ENCODE peak calls at places on chromosomes 5 and 9, in four cellular contexts. W is hepatocyte, R is thoracic aorta, F is ovary. N is an unnamed sample. For H3K4me1, the result is how much of the 10 kb centered on the place peaks cover.

GRCh38 chr5:83482961-83483360 is 11.4 kb downstream of the VCAN start:
- DNase-seq in W (no peak), R (no peak), F (no peak), N (no peak)

GRCh38 chr5:116507941-116508655 is 66.5 kb downstream of the SEMA6A start:
- DNase-seq in W (no peak), R (no peak), F (no peak), N (no peak)

GRCh38 chr9:4269872-4270271 is 30.0 kb downstream of the GLIS3 start:
- DNase-seq in W (no peak), R (no peak), F (no peak), N (no peak)

GRCh38 chr5:52560366-52560765 is 227.3 kb upstream of the ITGA1 start:
- DNase-seq in W (peak), R (no peak), F (no peak), N (no peak)

GRCh38 chr9:12544700-12545099 is 148.5 kb upstream of the TYRP1 start:
- DNase-seq in W (no peak), R (no peak), F (no peak), N (no peak)

GRCh38 chr5:72109625-72110024 is 2.4 kb downstream of the MAP1B start:
- DNase-seq in W (peak), R (no peak), F (no peak), N (peak)

GRCh38 chr9:136105398-136106135 is 10.5 kb upstream of the NACC2 start:
- DNase-seq in W (no peak), R (no peak), F (no peak), N (peak)

GRCh38 chr9:27124151-27124550 is 15.1 kb downstream of the TEK start:
- DNase-seq in W (no peak), R (no peak), F (no peak), N (no peak)

GRCh38 chr5:6542421-6543345 is 90.2 kb downstream of the NSUN2 start:
- DNase-seq in W (no peak), R (no peak), F (no peak), N (no peak)

GRCh38 chr9:91207889-91208651 is 153.6 kb downstream of the AUH start:
- DNase-seq in W (no peak), R (no peak), F (no peak), N (no peak)

GRCh38 chr9:19922476-19923118 is 133.8 kb upstream of the SLC24A2 start:
- DNase-seq in W (peak), R (no peak), F (peak), N (no peak)
- TF ChIP-seq CTCF in W (peak), R (no peak), F (no peak), N (peak)

DNA sequence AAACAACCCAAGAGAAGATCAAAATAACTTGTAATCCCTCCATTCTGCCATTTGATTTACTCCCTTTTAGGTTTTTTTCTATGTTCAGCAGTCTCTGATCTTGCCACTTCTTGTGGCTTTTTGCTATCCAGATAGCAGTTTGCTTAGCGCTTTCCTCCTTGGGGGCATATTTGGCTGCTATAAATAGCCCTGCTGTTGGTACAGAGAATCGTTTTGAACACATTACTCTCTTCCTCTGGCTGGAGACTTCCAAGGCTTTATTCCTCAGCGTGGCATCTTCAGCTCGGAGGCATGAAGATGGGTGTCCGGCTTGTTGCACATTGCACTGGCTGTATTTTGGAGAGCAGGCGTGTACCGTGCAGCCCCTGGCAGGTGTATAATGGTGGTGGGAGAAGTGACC is 38.6 kb downstream of the HMCN2 start:
- DNase-seq in W (no peak), R (no peak), F (no peak), N (no peak)
- H3K4me1 ChIP-seq in W (under half), R (under half), F (under half), N (half or more)

DNA sequence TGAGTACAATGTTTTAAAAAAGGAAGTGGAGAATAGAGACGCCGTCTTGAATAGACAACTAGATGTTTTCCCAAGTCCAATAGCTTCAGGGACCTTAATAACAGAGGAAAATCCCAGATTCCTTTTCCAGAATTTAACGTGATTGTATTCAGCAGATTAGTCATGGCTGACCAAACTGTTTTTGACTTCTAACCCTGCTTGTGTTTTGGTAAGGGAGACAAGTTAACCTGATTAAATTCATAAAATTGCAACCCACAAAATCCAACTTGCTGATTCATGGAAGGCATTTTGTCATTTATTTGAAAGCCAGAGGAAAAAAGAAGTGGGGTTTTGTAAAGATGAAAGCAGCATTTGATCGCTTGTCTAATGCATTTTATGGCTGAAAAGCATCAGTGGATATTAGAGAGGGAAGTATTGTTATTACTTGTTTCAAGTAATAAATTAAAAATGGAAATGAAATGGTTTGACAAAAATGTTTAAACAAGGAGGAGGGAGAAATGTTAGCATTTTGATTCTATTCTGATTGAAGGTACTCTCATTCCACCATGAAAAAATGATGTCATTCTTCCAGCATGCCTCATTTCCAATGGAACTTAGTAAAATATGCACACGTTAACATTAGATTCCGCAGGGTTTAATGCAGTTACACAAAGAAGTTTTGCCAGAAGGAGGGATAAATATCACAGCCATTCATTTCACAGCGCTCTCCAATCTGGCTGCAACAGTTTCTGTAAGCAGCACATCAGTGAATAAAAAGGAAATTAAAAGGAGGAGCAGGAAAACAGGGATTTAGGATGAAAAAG is 314.6 kb downstream of the PRR16 start:
- DNase-seq in W (no peak), R (no peak), F (no peak), N (no peak)
- TF ChIP-seq CTCF in W (no peak), R (no peak), F (no peak), N (no peak)

DNA sequence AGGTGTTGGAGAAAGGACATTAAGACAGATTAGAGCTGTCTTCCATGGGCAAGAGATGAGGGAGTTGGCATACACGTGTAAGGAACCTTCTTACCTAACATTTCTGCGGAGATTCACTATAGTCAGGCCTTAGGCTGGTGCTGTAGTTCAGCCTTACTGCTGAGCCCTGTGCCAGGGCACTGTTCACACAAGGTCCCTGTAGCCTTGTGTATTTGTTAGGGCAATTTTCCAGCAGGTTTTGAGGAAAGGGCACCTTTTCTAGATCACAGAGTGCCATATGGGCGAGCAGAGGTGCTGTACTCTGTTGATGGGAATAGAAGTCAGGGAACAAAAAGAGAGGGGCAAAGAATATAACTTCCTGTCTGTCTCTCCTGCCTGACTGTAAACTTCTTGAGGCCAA is 15.6 kb downstream of the PALM2AKAP2 start:
- DNase-seq in W (no peak), R (no peak), F (no peak), N (no peak)
- H3K4me1 ChIP-seq in W (under half), R (half or more), F (under half), N (half or more)

GRCh38 chr9:117249799-117250198 is 165.1 kb downstream of the ASTN2 start:
- DNase-seq in W (no peak), R (no peak), F (no peak), N (no peak)

GRCh38 chr9:117245225-117245624 is 169.6 kb downstream of the ASTN2 start:
- DNase-seq in W (no peak), R (no peak), F (no peak), N (no peak)

GRCh38 chr9:117253256-117253655 is 161.6 kb downstream of the ASTN2 start:
- DNase-seq in W (no peak), R (no peak), F (no peak), N (no peak)

GRCh38 chr9:117250610-117251215 is 164.1 kb downstream of the ASTN2 start:
- DNase-seq in W (no peak), R (no peak), F (no peak), N (no peak)

GRCh38 chr9:117247271-117247670 is 167.6 kb downstream of the ASTN2 start:
- DNase-seq in W (peak), R (no peak), F (no peak), N (no peak)
- TF ChIP-seq CTCF in W (peak), R (peak), F (no peak), N (peak)

DNA sequence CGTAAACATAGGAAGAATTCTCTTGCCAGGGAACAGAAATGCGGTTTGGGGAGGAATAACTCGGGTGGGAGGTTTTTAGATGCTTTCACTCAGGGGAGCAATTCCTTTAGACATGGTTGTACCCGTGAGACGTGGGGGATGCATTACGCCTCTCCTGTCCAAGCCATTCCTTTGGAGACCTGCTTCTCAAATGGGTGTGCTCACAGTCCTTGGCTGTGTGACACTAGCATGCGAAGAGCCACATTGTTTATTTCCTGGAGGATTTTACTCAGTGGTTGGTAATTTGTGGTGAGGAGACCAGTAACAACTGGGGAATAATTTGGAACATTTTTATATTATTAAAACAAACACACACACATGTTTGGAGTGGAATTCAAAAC is 18.5 kb downstream of the COL15A1 start:
- DNase-seq in W (no peak), R (no peak), F (no peak), N (peak)
- H3K4me1 ChIP-seq in W (under half), R (under half), F (under half), N (under half)

GRCh38 chr9:107486674-107487520 is 2.7 kb downstream of the KLF4 start:
- DNase-seq in W (no peak), R (no peak), F (peak), N (no peak)

GRCh38 chr9:107488400-107489143 is 997 bp downstream of the KLF4 start:
- DNase-seq in W (peak), R (peak), F (peak), N (peak)

GRCh38 chr9:107489144-107489673 is 360 bp downstream of the KLF4 start:
- DNase-seq in W (no peak), R (no peak), F (no peak), N (no peak)

GRCh38 chr9:107489687-107490605 is at the start of gene KLF4:
- DNase-seq in W (peak), R (peak), F (peak), N (peak)

DNA sequence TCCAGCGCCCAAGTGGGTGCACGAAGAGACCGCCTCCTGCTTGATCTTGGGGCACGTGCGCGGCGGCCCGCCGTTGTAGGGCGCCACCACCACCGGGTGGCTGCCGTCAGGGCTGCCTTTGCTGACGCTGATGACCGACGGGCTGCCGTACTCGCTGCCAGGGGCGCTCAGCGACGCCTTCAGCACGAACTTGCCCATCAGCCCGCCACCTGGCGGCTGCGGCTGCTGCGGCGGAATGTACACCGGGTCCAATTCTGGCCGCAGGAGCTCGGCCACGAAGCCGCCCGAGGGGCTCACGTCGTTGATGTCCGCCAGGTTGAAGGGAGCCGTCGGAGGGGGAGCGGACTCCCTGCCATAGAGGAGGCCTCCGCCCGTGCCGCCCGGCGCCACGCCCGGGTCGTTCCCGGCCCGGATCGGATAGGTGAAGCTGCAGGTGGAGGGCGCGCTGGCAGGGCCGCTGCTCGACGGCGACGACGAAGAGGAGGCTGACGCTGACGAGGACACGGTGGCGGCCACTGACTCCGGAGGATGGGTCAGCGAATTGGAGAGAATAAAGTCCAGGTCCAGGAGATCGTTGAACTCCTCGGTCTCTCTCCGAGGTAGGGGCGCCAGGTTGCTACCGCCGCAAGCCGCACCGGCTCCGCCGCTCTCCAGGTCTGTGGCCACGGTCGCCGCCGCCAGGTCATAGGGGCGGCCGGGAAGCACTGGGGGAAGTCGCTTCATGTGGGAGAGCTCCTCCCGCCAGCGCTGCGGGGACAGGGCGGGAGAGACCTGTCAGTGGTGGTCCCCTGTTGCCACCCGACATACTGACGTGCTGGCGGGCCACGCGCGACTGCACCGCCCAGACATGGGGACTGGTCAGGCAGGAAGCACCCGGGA is 1.8 kb downstream of the KLF4 start:
- DNase-seq in W (peak), R (no peak), F (peak), N (peak)
- TF ChIP-seq CTCF in W (peak), R (peak), F (no peak), N (peak)

N was measured in heart left ventricle.